ENCODE peak calls at places on chromosome 11, in four cellular contexts. P is H1, O is H9, G is mesendoderm. W is an unnamed sample.

GRCh38 chr11:117819096-117820040 is 5.2 kb downstream of the FXYD2 start:
- DNase-seq in O (peak; percentile 87), G (peak; percentile 94), P (peak; percentile 86), W (peak; percentile 63)

GRCh38 chr11:92762175-92762574 is 207.3 kb upstream of the MTNR1B start:
- DNase-seq in G (no peak), P (no peak), O (no peak), W (no peak)

GRCh38 chr11:14054708-14055107 is 92.2 kb downstream of the SPON1 start:
- DNase-seq in G (no peak), P (no peak), O (no peak), W (no peak)

GRCh38 chr11:9265211-9266131 is at the start of gene DENND5A:
- DNase-seq in P (peak; percentile 82), G (peak; percentile 94), O (peak; percentile 91), W (peak; percentile 83)

GRCh38 chr11:15150507-15150906 is 35.8 kb downstream of the INSC start:
- DNase-seq in O (no peak), P (no peak), G (no peak), W (no peak)

GRCh38 chr11:133041928-133042890 is 490.1 kb downstream of the OPCML start:
- DNase-seq in P (no peak), O (no peak), G (no peak), W (no peak)

GRCh38 chr11:65641233-65642013 is 3.5 kb downstream of the SIPA1 start:
- DNase-seq in O (no peak), G (no peak), P (no peak), W (no peak)

GRCh38 chr11:6572215-6572614 is 31.2 kb downstream of the RRP8 start:
- DNase-seq in P (no peak), O (no peak), G (no peak), W (peak; percentile 84)

GRCh38 chr11:71139516-71140205 is 112.7 kb downstream of the SHANK2 start:
- DNase-seq in G (no peak), P (no peak), O (no peak), W (peak; percentile 26)

GRCh38 chr11:17979770-17980371 is 33.0 kb downstream of the SERGEF start:
- DNase-seq in P (peak; percentile 63), G (peak; percentile 56), O (peak; percentile 64), W (peak; percentile 5)

GRCh38 chr11:107526197-107526596 is 39.3 kb downstream of the ALKBH8 start:
- DNase-seq in O (no peak), G (no peak), P (no peak), W (no peak)

GRCh38 chr11:125625594-125626380 is 824 bp downstream of the CHEK1 start:
- DNase-seq in G (peak; percentile 99), P (peak; percentile 96), O (peak; percentile 94), W (peak; percentile 85)

GRCh38 chr11:120956710-120957500 is 67.0 kb upstream of the TBCEL start:
- DNase-seq in G (peak; percentile 89), O (peak; percentile 80), P (peak; percentile 55), W (no peak)

GRCh38 chr11:9172394-9172793 is 81.0 kb upstream of the SCUBE2 start:
- DNase-seq in O (no peak), G (peak; percentile 51), P (no peak), W (no peak)

GRCh38 chr11:65381721-65382035 is 768 bp downstream of the SLC25A45 start:
- DNase-seq in G (peak; percentile 94), P (no peak), O (no peak), W (no peak)

GRCh38 chr11:101126551-101127347 is 2.9 kb downstream of the PGR start:
- DNase-seq in G (peak; percentile 35), O (peak; percentile 37), P (peak; percentile 47), W (no peak)

GRCh38 chr11:69726481-69726880 is 22.7 kb upstream of the FGF19 start:
- DNase-seq in G (no peak), P (no peak), O (no peak), W (no peak)

GRCh38 chr11:19251577-19251976 is 10.8 kb upstream of the E2F8 start:
- DNase-seq in G (no peak), P (no peak), O (no peak), W (no peak)

GRCh38 chr11:78268516-78269410 is 80.0 kb downstream of the USP35 start:
- DNase-seq in O (no peak), P (no peak), G (no peak), W (peak; percentile 26)

GRCh38 chr11:130765951-130766649 is 150.2 kb downstream of the SNX19 start:
- DNase-seq in O (no peak), G (no peak), P (no peak), W (no peak)

GRCh38 chr11:83042966-83043711 is 28.6 kb downstream of the RAB30 start:
- DNase-seq in G (no peak), P (no peak), O (no peak), W (no peak)

GRCh38 chr11:83039566-83039965 is 32.1 kb downstream of the RAB30 start:
- DNase-seq in G (peak; percentile 36), O (no peak), P (no peak), W (no peak)

GRCh38 chr11:83046626-83047172 is 25.0 kb downstream of the RAB30 start:
- DNase-seq in P (no peak), O (no peak), G (no peak), W (peak; percentile 37)

GRCh38 chr11:83047515-83048225 is 24.0 kb downstream of the RAB30 start:
- DNase-seq in G (no peak), O (no peak), P (no peak), W (peak; percentile 65)

DNA sequence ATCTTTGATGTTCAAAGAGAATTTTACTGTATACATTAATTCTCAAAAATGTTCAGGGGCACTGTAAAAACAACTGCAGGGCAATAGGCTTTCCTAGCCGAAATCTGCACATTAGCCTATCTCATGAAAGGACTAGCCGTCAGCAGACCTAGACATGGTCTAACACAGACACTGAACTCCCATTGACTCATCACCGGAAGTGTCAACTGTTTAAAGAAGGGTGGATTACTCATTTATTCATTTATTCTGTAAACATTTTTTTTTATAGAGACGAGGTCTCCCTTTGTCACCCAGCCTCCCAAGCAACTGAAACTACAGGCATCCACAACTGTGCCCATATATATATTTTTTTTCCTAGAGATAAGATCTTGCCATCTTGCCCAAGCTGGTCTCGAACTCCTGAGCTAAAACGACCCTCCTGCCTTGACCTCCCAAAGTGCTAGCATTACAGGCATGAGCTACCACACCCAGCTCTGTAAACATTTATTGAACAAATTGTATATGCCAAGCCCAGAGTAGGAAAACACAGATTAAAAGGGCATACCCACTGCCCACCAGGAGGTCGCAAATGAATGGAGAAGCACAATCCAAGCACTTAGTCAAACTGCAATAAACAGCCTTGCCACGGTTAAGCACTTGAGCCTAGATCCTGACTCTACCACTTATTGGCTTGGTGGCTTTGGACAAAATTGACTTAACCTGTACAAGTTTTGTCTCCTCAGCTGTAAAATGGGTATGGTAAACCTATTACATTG is 26.6 kb downstream of the RAB30 start:
- DNase-seq in G (no peak), O (no peak), P (no peak), W (peak; percentile 92)
- H3K4ac ChIP-seq in G (no peak overlapping the region), O (no peak overlapping the region), P (no peak overlapping the region), W (peak overlapping the region; percentile 67)

GRCh38 chr11:63782749-63783148 is 14.2 kb upstream of the ZFTA start:
- DNase-seq in G (no peak), O (no peak), P (no peak), W (no peak)

GRCh38 chr11:63791495-63792167 is 21.6 kb upstream of the SPINDOC start:
- DNase-seq in P (no peak), G (no peak), O (no peak), W (no peak)

GRCh38 chr11:63783925-63784592 is 15.5 kb upstream of the ZFTA start:
- DNase-seq in O (peak; percentile 41), G (peak; percentile 16), P (no peak), W (no peak)

DNA sequence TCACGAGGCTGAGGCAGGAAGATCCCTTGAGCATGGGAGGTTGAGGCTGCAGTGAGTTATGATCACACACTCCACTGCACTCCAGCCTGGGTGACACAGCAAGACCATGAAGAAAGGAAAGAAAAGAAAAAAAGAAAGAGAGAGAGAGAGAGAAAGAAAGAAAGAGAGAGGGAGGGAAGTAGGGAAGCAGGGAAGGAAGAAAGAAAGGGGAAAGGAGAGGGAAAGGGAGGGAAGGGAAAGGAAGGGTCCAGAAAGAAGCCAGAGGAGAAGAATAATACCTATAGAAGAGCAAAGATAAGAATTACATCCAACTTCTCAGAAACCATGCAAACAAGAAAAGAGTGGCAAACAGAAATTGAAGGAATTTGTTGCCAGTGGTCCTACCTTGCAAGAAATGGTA is 17.2 kb upstream of the ZFTA start:
- DNase-seq in O (no peak), G (no peak), P (no peak), W (no peak)
- H3K56ac ChIP-seq in O (no peak overlapping the region), G (no peak overlapping the region), P (no peak overlapping the region), W (no peak overlapping the region)

GRCh38 chr11:128519353-128519752 is 68.0 kb downstream of the ETS1 start:
- DNase-seq in G (no peak), O (no peak), P (no peak), W (no peak)

GRCh38 chr11:128516467-128516778 is 70.9 kb downstream of the ETS1 start:
- DNase-seq in P (no peak), G (no peak), O (no peak), W (no peak)

GRCh38 chr11:128516886-128517285 is 70.5 kb downstream of the ETS1 start:
- DNase-seq in G (no peak), P (no peak), O (no peak), W (no peak)

GRCh38 chr11:128518493-128519207 is 68.7 kb downstream of the ETS1 start:
- DNase-seq in G (no peak), P (no peak), O (no peak), W (no peak)

GRCh38 chr11:128517457-128518230 is 69.7 kb downstream of the ETS1 start:
- DNase-seq in P (no peak), G (no peak), O (no peak), W (no peak)
- H3K4ac ChIP-seq in P (no peak overlapping the region), G (no peak overlapping the region), O (no peak overlapping the region), W (peak overlapping the region; percentile 52)

DNA sequence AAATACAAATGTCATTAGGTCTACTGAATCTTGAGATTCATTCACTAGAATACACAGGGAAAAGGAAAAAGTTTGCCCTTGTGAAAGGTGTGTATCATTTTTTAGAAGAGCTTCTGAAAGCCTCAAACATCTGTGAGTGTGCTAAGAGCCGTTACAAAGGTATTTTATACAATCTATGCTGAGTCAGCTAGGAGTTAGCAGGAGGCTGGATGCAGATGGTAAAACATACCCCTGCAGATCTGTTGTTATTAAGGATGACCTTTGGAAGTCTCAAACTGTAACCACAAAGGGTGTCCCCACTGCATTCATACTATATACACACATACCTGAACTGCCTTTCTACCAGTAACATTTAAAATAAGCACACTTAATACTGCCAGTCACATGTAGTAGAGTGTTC is 8.3 kb upstream of the C11orf91 start:
- DNase-seq in P (no peak), O (no peak), G (no peak), W (peak; percentile 58)
- H3K56ac ChIP-seq in P (no peak overlapping the region), O (no peak overlapping the region), G (no peak overlapping the region), W (no peak overlapping the region)

GRCh38 chr11:119101759-119102423 is at the start of gene DPAGT1:
- DNase-seq in G (peak; percentile 100), O (peak; percentile 97), P (peak; percentile 79), W (peak; percentile 97)
- H3K4ac ChIP-seq in G (peak within 1 kb of the TSS; percentile 50), O (no peak within 1 kb of the TSS), P (peak within 1 kb of the TSS; percentile 19), W (peak within 1 kb of the TSS; percentile 94)

GRCh38 chr11:79512706-79513469 is 72.1 kb upstream of the TENM4 start:
- DNase-seq in O (no peak), G (no peak), P (no peak), W (no peak)
- H3K56ac ChIP-seq in O (no peak overlapping the region), G (no peak overlapping the region), P (no peak overlapping the region), W (no peak overlapping the region)

GRCh38 chr11:119340335-119341221 is at the start of gene C1QTNF5:
- DNase-seq in P (peak; percentile 70), G (peak; percentile 48), O (peak; percentile 52), W (peak; percentile 57)
- H3K4ac ChIP-seq in P (peak within 1 kb of the TSS; percentile 73), G (no peak within 1 kb of the TSS), O (no peak within 1 kb of the TSS), W (peak within 1 kb of the TSS; percentile 85)

W was measured in IMR-90.